ENCODE peak calls at places on chromosomes 6 and 20, in six cellular contexts. X is tibial nerve, K is NCI-H187, D is memory B cell, T is heart left ventricle, C is cardiac fibroblast. F is an unnamed sample.

GRCh38 chr6:158353851-158354508 is 41.7 kb downstream of the TULP4 start:
- DNase-seq in K (no peak), T (no peak), X (no peak), C (peak), D (no peak), F (no peak)

GRCh38 chr20:412081-412480 is 4.0 kb downstream of the RBCK1 start:
- DNase-seq in T (no peak), D (no peak), X (no peak), K (no peak), C (no peak), F (no peak)

GRCh38 chr6:119276211-119276610 is 73.3 kb downstream of the MAN1A1 start:
- DNase-seq in X (no peak), T (no peak), D (no peak), K (no peak), C (peak), F (no peak)

GRCh38 chr6:42783177-42783875 is 1.5 kb downstream of the BICRAL start:
- DNase-seq in C (peak), K (peak), T (peak), D (peak), X (peak), F (peak)

GRCh38 chr6:136534268-136534667 is 16.0 kb downstream of the MAP7 start:
- DNase-seq in C (no peak), D (no peak), K (no peak), T (no peak), X (no peak), F (no peak)

GRCh38 chr6:127855542-127856159 is 45.2 kb downstream of the THEMIS start:
- DNase-seq in K (no peak), C (peak), T (no peak), X (no peak), D (no peak), F (no peak)

GRCh38 chr20:1427457-1428054 is 34.7 kb upstream of the FKBP1A start:
- DNase-seq in K (peak), T (no peak), X (no peak), C (no peak), D (no peak), F (no peak)

GRCh38 chr20:31706607-31707257 is 15.9 kb downstream of the BCL2L1 start:
- DNase-seq in K (no peak), C (no peak), X (no peak), D (no peak), T (no peak), F (no peak)

GRCh38 chr20:23207826-23208555 is 121.9 kb upstream of the CD93 start:
- DNase-seq in D (no peak), C (no peak), T (no peak), K (no peak), X (no peak), F (no peak)

GRCh38 chr6:155185544-155185943 is 78.3 kb upstream of the CLDN20 start:
- DNase-seq in C (peak), D (no peak), T (no peak), X (no peak), K (no peak), F (no peak)

GRCh38 chr6:82567621-82568020 is 204.0 kb downstream of the TPBG start:
- DNase-seq in X (no peak), T (no peak), K (peak), D (no peak), C (peak), F (no peak)

GRCh38 chr6:112879920-112880413 is 532.8 kb downstream of the RFPL4B start:
- DNase-seq in T (no peak), D (no peak), C (no peak), X (no peak), K (no peak), F (no peak)

GRCh38 chr6:152050451-152051195 is 243.1 kb downstream of the ESR1 start:
- DNase-seq in C (no peak), X (no peak), K (no peak), T (no peak), D (no peak), F (no peak)

F was measured in activated B cell treated with CpG ODN at 0.5 μM for 24 hours.